ENCODE peak calls at places on chromosomes 5 and 9, in seven cellular contexts. N, X, L, W, R, Y and E are unnamed samples.

GRCh38 chr5:33291216-33292000 is 149.4 kb upstream of the TARS1 start:
- DNase-seq in R (peak; percentile 72), Y (no peak), X (no peak), W (peak; percentile 31), L (no peak), N (no peak), E (no peak)

GRCh38 chr5:178086266-178086665 is 27.1 kb upstream of the N4BP3 start:
- DNase-seq in Y (no peak), L (no peak), N (no peak), X (no peak), R (no peak), W (no peak), E (no peak)

GRCh38 chr5:80973027-80973426 is 12.9 kb downstream of the RASGRF2 start:
- DNase-seq in N (no peak), Y (no peak), L (no peak), W (no peak), X (no peak), R (no peak), E (no peak)

GRCh38 chr9:134375011-134375390 is 48.7 kb downstream of the RXRA start:
- DNase-seq in W (peak; percentile 61), Y (no peak), X (no peak), N (peak; percentile 78), R (no peak), L (no peak), E (no peak)

GRCh38 chr5:95048633-95049032 is 236.3 kb downstream of the MCTP1 start:
- DNase-seq in L (no peak), N (no peak), X (no peak), W (no peak), Y (no peak), R (no peak), E (no peak)

GRCh38 chr5:127452626-127453025 is 64.8 kb upstream of the PRRC1 start:
- DNase-seq in R (no peak), X (no peak), N (no peak), Y (no peak), L (no peak), W (no peak), E (no peak)

GRCh38 chr5:36790847-36791246 is 85.7 kb upstream of the NIPBL start:
- DNase-seq in X (no peak), W (no peak), Y (no peak), L (no peak), N (no peak), R (no peak), E (no peak)

GRCh38 chr5:8366296-8366695 is 497.3 kb downstream of the MTRR start:
- DNase-seq in N (no peak), X (no peak), R (no peak), W (no peak), Y (no peak), L (no peak), E (no peak)

GRCh38 chr9:125200216-125201047 is at the start of gene RABEPK:
- DNase-seq in Y (peak; percentile 98), N (peak; percentile 91), X (peak; percentile 91), W (peak; percentile 94), L (peak; percentile 92), R (peak; percentile 96), E (peak; percentile 94)

GRCh38 chr9:131774636-131775035 is 34.8 kb upstream of the RAPGEF1 start:
- DNase-seq in N (no peak), W (no peak), X (no peak), L (no peak), Y (no peak), R (no peak), E (no peak)

GRCh38 chr9:98906273-98907040 is 37.2 kb upstream of the COL15A1 start:
- DNase-seq in N (peak; percentile 40), Y (no peak), X (no peak), W (peak; percentile 73), R (peak; percentile 70), L (no peak), E (no peak)

GRCh38 chr9:14769235-14769580 is 46.7 kb upstream of the CER1 start:
- DNase-seq in X (no peak), W (no peak), R (no peak), Y (no peak), N (no peak), L (no peak), E (no peak)

GRCh38 chr9:14766299-14766698 is 43.8 kb upstream of the CER1 start:
- DNase-seq in X (no peak), L (no peak), Y (no peak), N (no peak), W (no peak), R (no peak), E (no peak)

GRCh38 chr9:14775917-14776316 is 53.4 kb upstream of the CER1 start:
- DNase-seq in W (no peak), N (no peak), X (no peak), Y (no peak), R (no peak), L (no peak), E (no peak)

GRCh38 chr9:14768561-14769234 is 46.2 kb upstream of the CER1 start:
- DNase-seq in R (no peak), X (peak; percentile 21), N (no peak), L (peak; percentile 23), Y (no peak), W (no peak), E (peak; percentile 39)

DNA sequence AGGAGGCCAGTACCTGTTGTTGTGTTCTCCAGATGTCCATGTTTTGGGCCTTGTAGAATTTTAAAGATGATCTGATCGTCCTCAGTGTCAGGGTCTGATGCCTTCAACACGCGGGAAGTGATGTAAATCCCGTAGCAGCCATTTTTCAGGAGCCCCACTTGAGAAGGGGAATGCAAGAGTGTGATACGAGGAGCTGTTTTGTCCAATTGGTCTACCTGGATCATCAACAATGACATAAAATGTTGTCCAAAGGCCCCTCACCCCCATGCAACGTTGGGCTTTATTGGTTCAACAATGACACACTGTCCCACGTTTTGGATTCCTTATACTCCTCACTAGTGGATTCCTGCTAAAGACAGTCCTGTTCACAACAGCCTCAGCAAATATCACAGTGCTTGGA is 48.1 kb upstream of the CER1 start:
- DNase-seq in X (no peak), N (no peak), W (no peak), L (no peak), Y (no peak), R (no peak), E (no peak)
- TF ChIP-seq CTCF in X (no peak), N (no peak), W (no peak), L (no peak), Y (no peak), R (no peak), E (no peak)

GRCh38 chr5:139383275-139383992 is at the start of gene SLC23A1:
- DNase-seq in Y (peak; percentile 79), W (no peak), N (no peak), X (no peak), L (no peak), R (no peak), E (no peak)

GRCh38 chr5:139383993-139384590 is 995 bp upstream of the SLC23A1 start:
- DNase-seq in W (no peak), X (no peak), Y (no peak), N (no peak), L (no peak), R (no peak), E (no peak)

GRCh38 chr5:139384591-139385051 is 1.5 kb upstream of the SLC23A1 start:
- DNase-seq in Y (no peak), W (no peak), R (peak; percentile 67), L (no peak), X (no peak), N (no peak), E (no peak)

GRCh38 chr5:139386039-139386438 is 2.9 kb upstream of the SLC23A1 start:
- DNase-seq in N (no peak), R (peak; percentile 46), L (no peak), X (no peak), Y (no peak), W (no peak), E (no peak)

GRCh38 chr5:139385061-139385889 is 2.2 kb upstream of the SLC23A1 start:
- DNase-seq in N (no peak), X (peak; percentile 78), L (no peak), R (peak; percentile 43), Y (peak; percentile 66), W (no peak), E (peak; percentile 63)
- TF ChIP-seq CTCF in N (no peak), X (peak; percentile 48), L (no peak), R (no peak), Y (peak; percentile 22), W (peak; percentile 33), E (peak; percentile 31)

DNA sequence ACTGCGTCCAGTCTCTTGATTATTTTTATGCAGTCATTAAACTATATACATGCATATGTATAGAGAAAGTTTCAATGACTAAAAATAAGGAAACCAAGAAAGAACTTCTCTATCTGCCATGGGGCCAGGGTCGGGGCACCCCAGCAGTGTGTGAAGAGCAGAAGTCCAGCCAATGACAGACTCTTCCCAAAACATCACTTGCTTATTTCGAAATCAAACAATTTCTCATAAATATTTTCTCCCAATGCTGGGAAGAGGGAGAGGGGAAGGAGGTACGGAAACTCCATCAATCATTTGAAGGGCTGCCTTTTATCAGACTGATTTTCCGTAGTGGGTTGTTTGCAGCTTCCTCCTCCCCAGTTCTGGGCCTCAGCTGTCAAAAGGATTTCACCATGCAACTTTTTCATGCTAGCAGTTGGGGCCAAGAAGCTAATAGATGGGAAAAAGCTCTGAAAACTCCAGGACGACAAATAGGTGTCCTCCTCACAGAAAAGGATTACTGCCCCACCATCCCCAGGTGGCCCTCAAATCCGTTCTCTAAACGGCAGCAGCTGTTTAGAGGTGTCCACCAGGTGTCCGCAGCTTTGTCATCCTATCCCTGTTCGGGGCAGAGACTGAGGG is 617 bp upstream of the FPGS start:
- DNase-seq in W (no peak), N (no peak), X (no peak), Y (no peak), R (no peak), L (no peak), E (no peak)
- TF ChIP-seq CTCF in W (peak; percentile 12), N (no peak), X (peak; percentile 39), Y (no peak), R (peak; percentile 44), L (peak; percentile 24), E (no peak)

GRCh38 chr9:101232405-101232977 is 152.3 kb downstream of the BAAT start:
- DNase-seq in N (no peak), L (no peak), Y (no peak), X (no peak), W (no peak), R (no peak), E (no peak)

GRCh38 chr9:101229606-101230005 is 155.2 kb downstream of the BAAT start:
- DNase-seq in R (no peak), X (no peak), N (no peak), W (no peak), Y (no peak), L (no peak), E (no peak)

GRCh38 chr9:101235105-101235866 is 149.5 kb downstream of the BAAT start:
- DNase-seq in Y (no peak), R (no peak), X (peak; percentile 52), N (no peak), L (no peak), W (no peak), E (peak; percentile 7)
- TF ChIP-seq CTCF in Y (no peak), R (no peak), X (peak; percentile 73), N (peak; percentile 29), L (peak; percentile 78), W (peak; percentile 54), E (peak; percentile 42)

GRCh38 chr9:128190013-128190412 is 1.4 kb downstream of the CIZ1 start:
- DNase-seq in X (no peak), N (no peak), L (no peak), W (no peak), Y (no peak), R (no peak), E (no peak)
- TF ChIP-seq CTCF in X (no peak), N (no peak), L (no peak), W (no peak), Y (no peak), R (no peak), E (no peak)

GRCh38 chr5:139137703-139138102 is 60.5 kb downstream of the SIL1 start:
- DNase-seq in L (no peak), Y (no peak), W (no peak), N (no peak), R (no peak), X (no peak), E (no peak)
- TF ChIP-seq CTCF in L (peak; percentile 44), Y (no peak), W (peak; percentile 32), N (no peak), R (no peak), X (no peak), E (peak; percentile 49)